ENCODE peak calls at places on chromosomes 4 and X, in seven cellular contexts. One of them, this sample, is unnamed.

GRCh38 chrX:153469811-153470410 is 465 bp downstream of the HAUS7 start:
- DNase-seq in A172: peak; percentile 32
- DNase-seq in iPS-NIHi11: peak; percentile 53
- DNase-seq in Right ventricle myocardium inferior: peak; percentile 60
- DNase-seq in CD4-positive, alpha-beta T cell: peak; percentile 45
- DNase-seq in right lobe of liver: no peak
- DNase-seq in T-cell: peak; percentile 28
- DNase-seq in this sample: no peak

GRCh38 chr4:24666816-24667477 is 82.6 kb upstream of the DHX15 start:
- DNase-seq in A172: no peak
- DNase-seq in iPS-NIHi11: no peak
- DNase-seq in Right ventricle myocardium inferior: no peak
- DNase-seq in CD4-positive, alpha-beta T cell: no peak
- DNase-seq in right lobe of liver: no peak
- DNase-seq in T-cell: no peak
- DNase-seq in this sample: no peak

GRCh38 chr4:40176602-40177001 is 20.2 kb upstream of the RHOH start:
- DNase-seq in A172: no peak
- DNase-seq in iPS-NIHi11: peak; percentile 27
- DNase-seq in Right ventricle myocardium inferior: no peak
- DNase-seq in CD4-positive, alpha-beta T cell: no peak
- DNase-seq in right lobe of liver: no peak
- DNase-seq in T-cell: no peak
- DNase-seq in this sample: no peak

GRCh38 chrX:71492086-71493065 is 40.5 kb upstream of the OGT start:
- DNase-seq in A172: no peak
- DNase-seq in iPS-NIHi11: peak; percentile 38
- DNase-seq in Right ventricle myocardium inferior: peak; percentile 68
- DNase-seq in CD4-positive, alpha-beta T cell: peak; percentile 25
- DNase-seq in right lobe of liver: peak; percentile 61
- DNase-seq in T-cell: peak; percentile 17
- DNase-seq in this sample: peak; percentile 69

GRCh38 chr4:26124753-26125236 is 196.0 kb upstream of the RBPJ start:
- DNase-seq in A172: no peak
- DNase-seq in iPS-NIHi11: peak; percentile 35
- DNase-seq in Right ventricle myocardium inferior: no peak
- DNase-seq in CD4-positive, alpha-beta T cell: no peak
- DNase-seq in right lobe of liver: no peak
- DNase-seq in T-cell: no peak
- DNase-seq in this sample: no peak

GRCh38 chr4:186497043-186497442 is 58.3 kb downstream of the MTNR1A start:
- DNase-seq in A172: no peak
- DNase-seq in iPS-NIHi11: no peak
- DNase-seq in Right ventricle myocardium inferior: no peak
- DNase-seq in CD4-positive, alpha-beta T cell: no peak
- DNase-seq in right lobe of liver: no peak
- DNase-seq in T-cell: no peak
- DNase-seq in this sample: no peak

GRCh38 chr4:123120473-123120872 is 198.1 kb upstream of the NUDT6 start:
- DNase-seq in A172: no peak
- DNase-seq in iPS-NIHi11: no peak
- DNase-seq in Right ventricle myocardium inferior: no peak
- DNase-seq in CD4-positive, alpha-beta T cell: no peak
- DNase-seq in right lobe of liver: no peak
- DNase-seq in T-cell: no peak
- DNase-seq in this sample: no peak

GRCh38 chr4:90002406-90003040 is 107.9 kb downstream of the MMRN1 start:
- DNase-seq in A172: peak; percentile 13
- DNase-seq in iPS-NIHi11: no peak
- DNase-seq in Right ventricle myocardium inferior: no peak
- DNase-seq in CD4-positive, alpha-beta T cell: no peak
- DNase-seq in right lobe of liver: no peak
- DNase-seq in T-cell: no peak
- DNase-seq in this sample: no peak

GRCh38 chrX:121407627-121408026 is 360.2 kb downstream of the GLUD2 start:
- DNase-seq in A172: no peak
- DNase-seq in iPS-NIHi11: no peak
- DNase-seq in Right ventricle myocardium inferior: no peak
- DNase-seq in CD4-positive, alpha-beta T cell: no peak
- DNase-seq in right lobe of liver: no peak
- DNase-seq in T-cell: no peak
- DNase-seq in this sample: no peak

GRCh38 chr4:84324850-84325249 is 174.2 kb downstream of the NKX6-1 start:
- DNase-seq in A172: no peak
- DNase-seq in iPS-NIHi11: no peak
- DNase-seq in Right ventricle myocardium inferior: no peak
- DNase-seq in CD4-positive, alpha-beta T cell: no peak
- DNase-seq in right lobe of liver: no peak
- DNase-seq in T-cell: no peak
- DNase-seq in this sample: no peak

This sample was measured in sciatic nerve.